ENCODE peak calls at places on chromosomes 5 and 9, in ten cellular contexts. One of them, this sample, is unnamed.

GRCh38 chr5:72210913-72211670 is 103.8 kb downstream of the MAP1B start:
- DNase-seq in KBM-7: no peak
- DNase-seq in foreskin fibroblast: peak; percentile 88
- DNase-seq in activated CD4-positive, alpha-beta T cell treated with anti-CD3 and anti-CD28 coated beads, Interleukin-2, amount 50 U/mL, for 48 hours: no peak
- DNase-seq in hypothalamus: no peak
- DNase-seq in mesendoderm: no peak
- DNase-seq in cardiac fibroblast: peak; percentile 92
- DNase-seq in iris pigment epithelial cell: peak; percentile 82
- DNase-seq in naive thymus-derived CD8-positive, alpha-beta T cell: no peak
- DNase-seq in DMS153: no peak
- DNase-seq in this sample: no peak

GRCh38 chr5:115626444-115626823 is 598 bp upstream of the TMED7 start:
- DNase-seq in hypothalamus: no peak
- DNase-seq in mesendoderm: no peak
- DNase-seq in iris pigment epithelial cell: peak; percentile 72
- DNase-seq in activated CD4-positive, alpha-beta T cell treated with anti-CD3 and anti-CD28 coated beads, Interleukin-2, amount 50 U/mL, for 48 hours: no peak
- DNase-seq in cardiac fibroblast: no peak
- DNase-seq in naive thymus-derived CD8-positive, alpha-beta T cell: no peak
- DNase-seq in KBM-7: no peak
- DNase-seq in DMS153: no peak
- DNase-seq in foreskin fibroblast: peak; percentile 75
- DNase-seq in this sample: no peak

GRCh38 chr9:35811364-35812024 is 568 bp downstream of the SPAG8 start:
- DNase-seq in DMS153: no peak
- DNase-seq in iris pigment epithelial cell: no peak
- DNase-seq in foreskin fibroblast: peak; percentile 43
- DNase-seq in activated CD4-positive, alpha-beta T cell treated with anti-CD3 and anti-CD28 coated beads, Interleukin-2, amount 50 U/mL, for 48 hours: no peak
- DNase-seq in hypothalamus: no peak
- DNase-seq in mesendoderm: no peak
- DNase-seq in KBM-7: no peak
- DNase-seq in cardiac fibroblast: peak; percentile 44
- DNase-seq in naive thymus-derived CD8-positive, alpha-beta T cell: no peak
- DNase-seq in this sample: no peak

GRCh38 chr5:113495402-113495801 is 7.1 kb upstream of the MCC start:
- DNase-seq in activated CD4-positive, alpha-beta T cell treated with anti-CD3 and anti-CD28 coated beads, Interleukin-2, amount 50 U/mL, for 48 hours: no peak
- DNase-seq in DMS153: no peak
- DNase-seq in KBM-7: no peak
- DNase-seq in hypothalamus: no peak
- DNase-seq in iris pigment epithelial cell: peak; percentile 47
- DNase-seq in mesendoderm: no peak
- DNase-seq in cardiac fibroblast: peak; percentile 33
- DNase-seq in foreskin fibroblast: peak; percentile 63
- DNase-seq in naive thymus-derived CD8-positive, alpha-beta T cell: no peak
- DNase-seq in this sample: no peak

GRCh38 chr5:96963267-96963666 is 27.4 kb downstream of the LNPEP start:
- DNase-seq in cardiac fibroblast: peak; percentile 91
- DNase-seq in foreskin fibroblast: peak; percentile 82
- DNase-seq in iris pigment epithelial cell: peak; percentile 85
- DNase-seq in KBM-7: peak; percentile 67
- DNase-seq in naive thymus-derived CD8-positive, alpha-beta T cell: no peak
- DNase-seq in DMS153: no peak
- DNase-seq in activated CD4-positive, alpha-beta T cell treated with anti-CD3 and anti-CD28 coated beads, Interleukin-2, amount 50 U/mL, for 48 hours: peak; percentile 31
- DNase-seq in hypothalamus: no peak
- DNase-seq in mesendoderm: no peak
- DNase-seq in this sample: no peak

GRCh38 chr9:83511051-83511450 is 27.1 kb downstream of the FRMD3 start:
- DNase-seq in naive thymus-derived CD8-positive, alpha-beta T cell: no peak
- DNase-seq in KBM-7: peak; percentile 0
- DNase-seq in foreskin fibroblast: peak; percentile 56
- DNase-seq in DMS153: no peak
- DNase-seq in mesendoderm: no peak
- DNase-seq in cardiac fibroblast: peak; percentile 80
- DNase-seq in iris pigment epithelial cell: peak; percentile 6
- DNase-seq in hypothalamus: no peak
- DNase-seq in activated CD4-positive, alpha-beta T cell treated with anti-CD3 and anti-CD28 coated beads, Interleukin-2, amount 50 U/mL, for 48 hours: peak; percentile 4
- DNase-seq in this sample: no peak

GRCh38 chr9:111232997-111233790 is 96.8 kb downstream of the OR2K2 start:
- DNase-seq in foreskin fibroblast: peak; percentile 34
- DNase-seq in KBM-7: no peak
- DNase-seq in iris pigment epithelial cell: no peak
- DNase-seq in hypothalamus: no peak
- DNase-seq in mesendoderm: peak; percentile 80
- DNase-seq in naive thymus-derived CD8-positive, alpha-beta T cell: no peak
- DNase-seq in DMS153: no peak
- DNase-seq in cardiac fibroblast: peak; percentile 3
- DNase-seq in activated CD4-positive, alpha-beta T cell treated with anti-CD3 and anti-CD28 coated beads, Interleukin-2, amount 50 U/mL, for 48 hours: no peak
- DNase-seq in this sample: no peak

GRCh38 chr5:179251276-179251969 is 93.8 kb downstream of the ADAMTS2 start:
- DNase-seq in naive thymus-derived CD8-positive, alpha-beta T cell: no peak
- DNase-seq in activated CD4-positive, alpha-beta T cell treated with anti-CD3 and anti-CD28 coated beads, Interleukin-2, amount 50 U/mL, for 48 hours: no peak
- DNase-seq in hypothalamus: no peak
- DNase-seq in iris pigment epithelial cell: no peak
- DNase-seq in mesendoderm: no peak
- DNase-seq in KBM-7: no peak
- DNase-seq in foreskin fibroblast: no peak
- DNase-seq in DMS153: no peak
- DNase-seq in cardiac fibroblast: no peak
- DNase-seq in this sample: no peak

GRCh38 chr9:129544766-129545165 is 76.1 kb downstream of the C9orf50 start:
- DNase-seq in DMS153: no peak
- DNase-seq in activated CD4-positive, alpha-beta T cell treated with anti-CD3 and anti-CD28 coated beads, Interleukin-2, amount 50 U/mL, for 48 hours: no peak
- DNase-seq in KBM-7: no peak
- DNase-seq in foreskin fibroblast: peak; percentile 72
- DNase-seq in mesendoderm: no peak
- DNase-seq in cardiac fibroblast: peak; percentile 53
- DNase-seq in hypothalamus: no peak
- DNase-seq in naive thymus-derived CD8-positive, alpha-beta T cell: no peak
- DNase-seq in iris pigment epithelial cell: no peak
- DNase-seq in this sample: no peak

GRCh38 chr9:97993000-97993399 is 9.9 kb downstream of the ANP32B start:
- DNase-seq in cardiac fibroblast: no peak
- DNase-seq in mesendoderm: no peak
- DNase-seq in naive thymus-derived CD8-positive, alpha-beta T cell: no peak
- DNase-seq in foreskin fibroblast: no peak
- DNase-seq in DMS153: no peak
- DNase-seq in activated CD4-positive, alpha-beta T cell treated with anti-CD3 and anti-CD28 coated beads, Interleukin-2, amount 50 U/mL, for 48 hours: no peak
- DNase-seq in KBM-7: peak; percentile 77
- DNase-seq in iris pigment epithelial cell: no peak
- DNase-seq in hypothalamus: no peak
- DNase-seq in this sample: no peak

GRCh38 chr5:59863777-59864176 is 29.7 kb downstream of the PDE4D start:
- DNase-seq in activated CD4-positive, alpha-beta T cell treated with anti-CD3 and anti-CD28 coated beads, Interleukin-2, amount 50 U/mL, for 48 hours: no peak
- DNase-seq in DMS153: no peak
- DNase-seq in mesendoderm: no peak
- DNase-seq in foreskin fibroblast: peak; percentile 60
- DNase-seq in iris pigment epithelial cell: peak; percentile 62
- DNase-seq in KBM-7: no peak
- DNase-seq in hypothalamus: no peak
- DNase-seq in naive thymus-derived CD8-positive, alpha-beta T cell: no peak
- DNase-seq in cardiac fibroblast: no peak
- DNase-seq in this sample: no peak

GRCh38 chr5:139678751-139679750 is 30.9 kb downstream of the CXXC5 start:
- DNase-seq in naive thymus-derived CD8-positive, alpha-beta T cell: no peak
- DNase-seq in mesendoderm: no peak
- DNase-seq in KBM-7: no peak
- DNase-seq in cardiac fibroblast: no peak
- DNase-seq in hypothalamus: no peak
- DNase-seq in foreskin fibroblast: peak; percentile 56
- DNase-seq in activated CD4-positive, alpha-beta T cell treated with anti-CD3 and anti-CD28 coated beads, Interleukin-2, amount 50 U/mL, for 48 hours: no peak
- DNase-seq in iris pigment epithelial cell: no peak
- DNase-seq in DMS153: no peak
- DNase-seq in this sample: no peak

GRCh38 chr9:95181845-95182244 is 135.7 kb downstream of the FANCC start:
- DNase-seq in foreskin fibroblast: no peak
- DNase-seq in mesendoderm: no peak
- DNase-seq in iris pigment epithelial cell: no peak
- DNase-seq in cardiac fibroblast: no peak
- DNase-seq in hypothalamus: no peak
- DNase-seq in KBM-7: no peak
- DNase-seq in naive thymus-derived CD8-positive, alpha-beta T cell: no peak
- DNase-seq in activated CD4-positive, alpha-beta T cell treated with anti-CD3 and anti-CD28 coated beads, Interleukin-2, amount 50 U/mL, for 48 hours: no peak
- DNase-seq in DMS153: no peak
- DNase-seq in this sample: no peak

GRCh38 chr9:19269582-19269981 is 39.1 kb downstream of the DENND4C start:
- DNase-seq in DMS153: no peak
- DNase-seq in activated CD4-positive, alpha-beta T cell treated with anti-CD3 and anti-CD28 coated beads, Interleukin-2, amount 50 U/mL, for 48 hours: no peak
- DNase-seq in naive thymus-derived CD8-positive, alpha-beta T cell: no peak
- DNase-seq in mesendoderm: no peak
- DNase-seq in KBM-7: no peak
- DNase-seq in iris pigment epithelial cell: peak; percentile 3
- DNase-seq in foreskin fibroblast: no peak
- DNase-seq in hypothalamus: no peak
- DNase-seq in cardiac fibroblast: peak; percentile 11
- DNase-seq in this sample: no peak

GRCh38 chr9:37941253-37941652 is 37.3 kb upstream of the SLC25A51 start:
- DNase-seq in cardiac fibroblast: no peak
- DNase-seq in KBM-7: no peak
- DNase-seq in foreskin fibroblast: no peak
- DNase-seq in iris pigment epithelial cell: no peak
- DNase-seq in hypothalamus: no peak
- DNase-seq in activated CD4-positive, alpha-beta T cell treated with anti-CD3 and anti-CD28 coated beads, Interleukin-2, amount 50 U/mL, for 48 hours: no peak
- DNase-seq in naive thymus-derived CD8-positive, alpha-beta T cell: no peak
- DNase-seq in mesendoderm: no peak
- DNase-seq in DMS153: no peak
- DNase-seq in this sample: no peak

This sample was measured in neural crest cell.